ENCODE peak calls at places on chromosomes 16 and 17, in four cellular contexts. U is HL-60, I is fibroblast of lung, E is colonic mucosa. D is an unnamed sample.

GRCh38 chr17:40021471-40021961 is 6.3 kb downstream of the CSF3 start:
- DNase-seq in U (no peak), I (peak; percentile 69), E (no peak), D (peak; percentile 96)

GRCh38 chr16:252366-253337 is 18.0 kb downstream of the FAM234A start:
- DNase-seq in U (no peak), I (no peak), E (peak; percentile 84), D (no peak)

GRCh38 chr16:17068524-17068923 is 402.2 kb downstream of the XYLT1 start:
- DNase-seq in U (no peak), I (no peak), E (no peak), D (no peak)

GRCh38 chr16:2095918-2096582 is 39.6 kb downstream of the PKD1 start:
- DNase-seq in U (no peak), I (no peak), E (no peak), D (no peak)

GRCh38 chr16:84003001-84003400 is 35.0 kb downstream of the NECAB2 start:
- DNase-seq in U (no peak), I (no peak), E (no peak), D (no peak)

GRCh38 chr16:81779540-81780320 is 639 bp downstream of the PLCG2 start:
- DNase-seq in U (no peak), I (no peak), E (no peak), D (no peak)

GRCh38 chr16:85335584-85336492 is 223.6 kb upstream of the CIBAR2 start:
- DNase-seq in U (no peak), I (peak; percentile 42), E (peak; percentile 81), D (no peak)

GRCh38 chr16:48091077-48091476 is 64.7 kb downstream of the ABCC12 start:
- DNase-seq in U (no peak), I (no peak), E (no peak), D (no peak)

GRCh38 chr17:75345514-75346167 is 56.4 kb upstream of the SLC25A19 start:
- DNase-seq in U (peak; percentile 43), I (no peak), E (no peak), D (no peak)

GRCh38 chr17:72349508-72350472 is 229.0 kb downstream of the SOX9 start:
- DNase-seq in U (no peak), I (no peak), E (no peak), D (no peak)

GRCh38 chr17:44578947-44579346 is 21.7 kb downstream of the FZD2 start:
- DNase-seq in U (no peak), I (no peak), E (no peak), D (no peak)

GRCh38 chr17:44587339-44587738 is 30.1 kb downstream of the FZD2 start:
- DNase-seq in U (no peak), I (peak; percentile 76), E (no peak), D (peak; percentile 79)

GRCh38 chr17:44585315-44585714 is 28.0 kb downstream of the FZD2 start:
- DNase-seq in U (no peak), I (no peak), E (no peak), D (no peak)

GRCh38 chr17:44584498-44584897 is 27.2 kb downstream of the FZD2 start:
- DNase-seq in U (no peak), I (no peak), E (no peak), D (no peak)

GRCh38 chr17:44581868-44582267 is 24.6 kb downstream of the FZD2 start:
- DNase-seq in U (no peak), I (no peak), E (no peak), D (no peak)
- TF ChIP-seq CTCF in U (no peak), I (peak; percentile 49), E (no peak), D (peak; percentile 49)

GRCh38 chr17:17500999-17501605 is 4.9 kb upstream of the RASD1 start:
- DNase-seq in U (no peak), I (no peak), E (peak; percentile 64), D (no peak)
- TF ChIP-seq CTCF in U (no peak), I (peak; percentile 34), E (no peak), D (no peak)

GRCh38 chr17:78351449-78352006 is 8.3 kb downstream of the SOCS3 start:
- DNase-seq in U (peak; percentile 50), I (peak; percentile 100), E (peak; percentile 84), D (peak; percentile 85)
- TF ChIP-seq CTCF in U (no peak), I (peak; percentile 35), E (no peak), D (no peak)

GRCh38 chr16:57889111-57889510 is 81.8 kb downstream of the CNGB1 start:
- DNase-seq in U (no peak), I (no peak), E (no peak), D (no peak)
- TF ChIP-seq CTCF in U (no peak), I (no peak), E (no peak), D (no peak)

GRCh38 chr17:64635647-64636305 is 26.3 kb downstream of the SMURF2 start:
- DNase-seq in U (no peak), I (peak; percentile 75), E (no peak), D (peak; percentile 79)
- TF ChIP-seq CTCF in U (no peak), I (no peak), E (no peak), D (no peak)